ENCODE peak calls at places on chromosomes 5 and 9, in ten cellular contexts. One of them, this sample, is unnamed.

GRCh38 chr5:113447651-113448050 is 12.9 kb upstream of the TSSK1B start:
- DNase-seq in Peyer's patch: no peak
- DNase-seq in lower lobe of right lung: no peak
- DNase-seq in left ventricle myocardium inferior: no peak
- DNase-seq in Calu3: peak
- DNase-seq in breast epithelium: no peak
- DNase-seq in heart right ventricle: no peak
- DNase-seq in HFFc6: peak
- DNase-seq in pancreas: no peak
- DNase-seq in RWPE1: no peak
- DNase-seq in this sample: no peak

GRCh38 chr5:110957934-110958333 is 113.6 kb upstream of the TSLP start:
- DNase-seq in Calu3: no peak
- DNase-seq in heart right ventricle: no peak
- DNase-seq in HFFc6: no peak
- DNase-seq in RWPE1: peak
- DNase-seq in lower lobe of right lung: no peak
- DNase-seq in pancreas: no peak
- DNase-seq in breast epithelium: no peak
- DNase-seq in Peyer's patch: no peak
- DNase-seq in left ventricle myocardium inferior: no peak
- DNase-seq in this sample: no peak

GRCh38 chr5:662751-663435 is 30.3 kb downstream of the TPPP start:
- DNase-seq in lower lobe of right lung: peak
- DNase-seq in Peyer's patch: no peak
- DNase-seq in Calu3: no peak
- DNase-seq in heart right ventricle: no peak
- DNase-seq in HFFc6: no peak
- DNase-seq in pancreas: no peak
- DNase-seq in RWPE1: no peak
- DNase-seq in left ventricle myocardium inferior: peak
- DNase-seq in breast epithelium: peak
- DNase-seq in this sample: no peak

GRCh38 chr5:150144211-150144801 is 11.3 kb downstream of the PDGFRB start:
- DNase-seq in Peyer's patch: no peak
- DNase-seq in left ventricle myocardium inferior: peak
- DNase-seq in heart right ventricle: peak
- DNase-seq in RWPE1: no peak
- DNase-seq in Calu3: no peak
- DNase-seq in HFFc6: peak
- DNase-seq in pancreas: no peak
- DNase-seq in lower lobe of right lung: no peak
- DNase-seq in breast epithelium: no peak
- DNase-seq in this sample: no peak

GRCh38 chr5:61327761-61328753 is 4.0 kb upstream of the ZSWIM6 start:
- DNase-seq in Calu3: no peak
- DNase-seq in left ventricle myocardium inferior: no peak
- DNase-seq in HFFc6: peak
- DNase-seq in Peyer's patch: no peak
- DNase-seq in breast epithelium: no peak
- DNase-seq in lower lobe of right lung: no peak
- DNase-seq in RWPE1: peak
- DNase-seq in pancreas: no peak
- DNase-seq in heart right ventricle: no peak
- DNase-seq in this sample: no peak

GRCh38 chr9:96203867-96204412 is 98.0 kb downstream of the HSD17B3 start:
- DNase-seq in heart right ventricle: no peak
- DNase-seq in Calu3: no peak
- DNase-seq in lower lobe of right lung: no peak
- DNase-seq in Peyer's patch: no peak
- DNase-seq in left ventricle myocardium inferior: peak
- DNase-seq in HFFc6: no peak
- DNase-seq in breast epithelium: no peak
- DNase-seq in pancreas: no peak
- DNase-seq in RWPE1: no peak
- DNase-seq in this sample: no peak

GRCh38 chr9:137021979-137022619 is 5.9 kb downstream of the ABCA2 start:
- DNase-seq in HFFc6: peak
- DNase-seq in heart right ventricle: peak
- DNase-seq in breast epithelium: no peak
- DNase-seq in Calu3: peak
- DNase-seq in lower lobe of right lung: peak
- DNase-seq in Peyer's patch: peak
- DNase-seq in pancreas: no peak
- DNase-seq in left ventricle myocardium inferior: no peak
- DNase-seq in RWPE1: peak
- DNase-seq in this sample: no peak

GRCh38 chr5:42768106-42768504 is 11.5 kb downstream of the CCDC152 start:
- DNase-seq in lower lobe of right lung: no peak
- DNase-seq in HFFc6: no peak
- DNase-seq in breast epithelium: no peak
- DNase-seq in RWPE1: no peak
- DNase-seq in Calu3: no peak
- DNase-seq in pancreas: no peak
- DNase-seq in heart right ventricle: no peak
- DNase-seq in Peyer's patch: no peak
- DNase-seq in left ventricle myocardium inferior: no peak
- DNase-seq in this sample: no peak

GRCh38 chr5:102099766-102100331 is 196.2 kb downstream of the SLCO4C1 start:
- DNase-seq in Peyer's patch: peak
- DNase-seq in pancreas: no peak
- DNase-seq in Calu3: no peak
- DNase-seq in lower lobe of right lung: no peak
- DNase-seq in left ventricle myocardium inferior: no peak
- DNase-seq in breast epithelium: no peak
- DNase-seq in HFFc6: no peak
- DNase-seq in RWPE1: no peak
- DNase-seq in heart right ventricle: no peak
- DNase-seq in this sample: no peak

GRCh38 chr9:14314424-14314928 is 535 bp upstream of the NFIB start:
- DNase-seq in left ventricle myocardium inferior: peak
- DNase-seq in lower lobe of right lung: peak
- DNase-seq in HFFc6: peak
- DNase-seq in Peyer's patch: peak
- DNase-seq in pancreas: peak
- DNase-seq in RWPE1: peak
- DNase-seq in heart right ventricle: peak
- DNase-seq in breast epithelium: peak
- DNase-seq in Calu3: peak
- DNase-seq in this sample: no peak

GRCh38 chr9:14313951-14314423 is at the start of gene NFIB:
- DNase-seq in RWPE1: no peak
- DNase-seq in breast epithelium: no peak
- DNase-seq in Calu3: peak
- DNase-seq in lower lobe of right lung: peak
- DNase-seq in pancreas: peak
- DNase-seq in left ventricle myocardium inferior: peak
- DNase-seq in heart right ventricle: peak
- DNase-seq in HFFc6: no peak
- DNase-seq in Peyer's patch: peak
- DNase-seq in this sample: no peak

GRCh38 chr9:14315754-14316573 is 2.0 kb upstream of the NFIB start:
- DNase-seq in Calu3: peak
- DNase-seq in breast epithelium: no peak
- DNase-seq in left ventricle myocardium inferior: peak
- DNase-seq in HFFc6: no peak
- DNase-seq in RWPE1: no peak
- DNase-seq in lower lobe of right lung: peak
- DNase-seq in Peyer's patch: peak
- DNase-seq in pancreas: peak
- DNase-seq in heart right ventricle: peak
- DNase-seq in this sample: no peak

GRCh38 chr9:14316574-14317304 is 2.8 kb upstream of the NFIB start:
- DNase-seq in pancreas: no peak
- DNase-seq in HFFc6: no peak
- DNase-seq in heart right ventricle: no peak
- DNase-seq in lower lobe of right lung: no peak
- DNase-seq in Calu3: no peak
- DNase-seq in breast epithelium: no peak
- DNase-seq in Peyer's patch: no peak
- DNase-seq in RWPE1: no peak
- DNase-seq in left ventricle myocardium inferior: no peak
- DNase-seq in this sample: no peak

DNA sequence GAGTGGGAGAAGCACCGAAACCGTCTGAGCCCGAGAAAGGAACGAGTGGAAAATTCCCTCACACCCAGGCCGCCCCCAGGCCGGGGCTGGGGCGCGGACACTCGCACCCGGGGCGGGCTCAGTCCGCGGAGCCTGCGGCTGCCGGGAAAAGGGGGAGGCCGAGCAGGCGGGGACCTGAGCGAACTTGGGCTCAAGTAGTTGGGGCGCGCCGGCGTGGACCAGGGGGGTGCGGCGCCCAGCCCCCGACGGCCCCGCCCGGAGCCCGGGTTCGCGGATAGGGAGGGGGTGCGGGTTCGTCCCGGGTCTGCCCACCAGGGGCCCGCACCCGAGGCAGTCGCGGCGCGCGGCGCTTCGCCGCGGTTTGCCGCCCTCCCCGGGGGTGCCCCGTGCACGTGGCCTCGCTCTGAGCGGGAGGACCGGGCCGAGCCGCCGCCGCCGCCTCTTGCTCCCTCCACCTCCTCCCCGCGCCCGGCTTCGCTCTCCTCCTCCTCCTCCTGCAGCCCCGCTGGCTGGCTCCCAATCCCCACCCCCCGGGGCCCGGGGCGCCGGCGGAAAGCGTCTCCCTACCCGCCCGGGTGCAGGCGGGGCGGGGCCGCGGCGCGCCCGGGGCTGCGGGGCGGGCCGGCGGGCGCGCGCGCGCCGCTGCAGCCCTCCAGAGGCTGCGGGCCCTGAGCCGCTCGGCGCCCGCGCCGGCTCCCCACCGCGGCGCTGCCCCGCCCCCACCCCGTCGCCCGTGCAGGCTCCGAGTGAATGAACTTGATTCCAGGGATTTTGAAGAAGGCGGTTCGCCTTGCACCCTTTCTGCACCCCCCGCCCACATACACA is 1.2 kb upstream of the NFIB start:
- DNase-seq in RWPE1: peak
- DNase-seq in HFFc6: no peak
- DNase-seq in heart right ventricle: peak
- DNase-seq in breast epithelium: peak
- DNase-seq in left ventricle myocardium inferior: peak
- DNase-seq in Calu3: peak
- DNase-seq in pancreas: peak
- DNase-seq in Peyer's patch: peak
- DNase-seq in lower lobe of right lung: peak
- DNase-seq in this sample: no peak
- TF ChIP-seq CTCF in RWPE1: no peak
- TF ChIP-seq CTCF in HFFc6: no peak
- TF ChIP-seq CTCF in heart right ventricle: no peak
- TF ChIP-seq CTCF in breast epithelium: peak
- TF ChIP-seq CTCF in left ventricle myocardium inferior: no peak
- TF ChIP-seq CTCF in Calu3: no peak
- TF ChIP-seq CTCF in pancreas: no peak
- TF ChIP-seq CTCF in Peyer's patch: no peak
- TF ChIP-seq CTCF in lower lobe of right lung: no peak
- TF ChIP-seq CTCF in this sample: no peak

DNA sequence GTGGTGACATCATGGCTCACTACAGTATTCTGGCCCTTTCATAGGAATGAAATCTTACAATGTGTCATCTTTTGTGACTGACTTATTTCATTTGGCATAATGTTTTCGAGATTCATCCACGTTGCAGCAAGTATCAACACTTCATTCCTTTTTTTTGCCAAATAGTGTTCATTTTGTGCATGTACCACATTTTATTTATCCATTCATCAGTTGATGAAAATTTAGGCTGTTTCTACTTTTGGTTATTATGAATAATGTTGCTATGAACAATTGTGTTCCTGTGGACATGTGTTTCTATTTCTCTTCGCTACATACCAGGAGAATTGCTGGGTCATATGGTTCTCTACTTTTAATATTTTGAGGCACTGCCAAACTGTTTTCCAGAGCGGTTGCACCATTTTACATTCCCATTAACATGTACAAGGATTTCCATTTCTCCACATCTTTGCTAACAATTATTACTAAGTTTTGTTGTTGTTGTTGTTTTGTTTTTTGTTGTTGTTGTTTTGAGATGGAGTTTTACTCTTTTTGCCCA is 43.5 kb downstream of the RMI1 start:
- DNase-seq in heart right ventricle: no peak
- DNase-seq in HFFc6: no peak
- DNase-seq in pancreas: no peak
- DNase-seq in left ventricle myocardium inferior: no peak
- DNase-seq in breast epithelium: no peak
- DNase-seq in Peyer's patch: no peak
- DNase-seq in RWPE1: no peak
- DNase-seq in lower lobe of right lung: no peak
- DNase-seq in Calu3: no peak
- DNase-seq in this sample: peak
- TF ChIP-seq CTCF in heart right ventricle: no peak
- TF ChIP-seq CTCF in HFFc6: no peak
- TF ChIP-seq CTCF in pancreas: no peak
- TF ChIP-seq CTCF in left ventricle myocardium inferior: no peak
- TF ChIP-seq CTCF in breast epithelium: no peak
- TF ChIP-seq CTCF in Peyer's patch: no peak
- TF ChIP-seq CTCF in RWPE1: no peak
- TF ChIP-seq CTCF in lower lobe of right lung: no peak
- TF ChIP-seq CTCF in Calu3: no peak
- TF ChIP-seq CTCF in this sample: no peak

GRCh38 chr9:87793292-87793691 is 67.4 kb downstream of the CTSL start:
- DNase-seq in Peyer's patch: no peak
- DNase-seq in lower lobe of right lung: no peak
- DNase-seq in Calu3: no peak
- DNase-seq in pancreas: no peak
- DNase-seq in left ventricle myocardium inferior: no peak
- DNase-seq in breast epithelium: no peak
- DNase-seq in RWPE1: peak
- DNase-seq in heart right ventricle: no peak
- DNase-seq in HFFc6: peak
- DNase-seq in this sample: peak
- TF ChIP-seq CTCF in Peyer's patch: no peak
- TF ChIP-seq CTCF in lower lobe of right lung: no peak
- TF ChIP-seq CTCF in Calu3: no peak
- TF ChIP-seq CTCF in pancreas: no peak
- TF ChIP-seq CTCF in left ventricle myocardium inferior: no peak
- TF ChIP-seq CTCF in breast epithelium: no peak
- TF ChIP-seq CTCF in RWPE1: no peak
- TF ChIP-seq CTCF in heart right ventricle: no peak
- TF ChIP-seq CTCF in HFFc6: no peak
- TF ChIP-seq CTCF in this sample: no peak

DNA sequence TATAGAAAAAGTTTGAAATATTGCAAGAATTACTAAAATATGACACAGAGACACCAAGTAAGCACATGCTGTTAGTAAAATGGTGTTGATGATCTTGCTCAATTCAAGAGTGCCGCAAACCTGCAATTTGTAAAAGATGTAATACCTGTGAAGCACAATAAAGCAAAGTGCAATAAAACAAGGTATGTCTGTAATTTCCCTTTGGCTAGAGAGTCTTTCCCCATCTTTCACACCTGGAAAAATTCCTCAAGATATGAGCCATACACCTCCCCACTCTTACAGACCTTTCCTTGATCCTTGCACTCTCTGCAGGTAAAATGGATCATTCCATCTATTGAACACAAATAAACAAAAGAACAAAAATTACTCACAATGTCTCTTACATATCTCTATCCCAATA is 597.8 kb downstream of the EFNA5 start:
- DNase-seq in Calu3: no peak
- DNase-seq in left ventricle myocardium inferior: no peak
- DNase-seq in RWPE1: peak
- DNase-seq in heart right ventricle: no peak
- DNase-seq in breast epithelium: no peak
- DNase-seq in Peyer's patch: no peak
- DNase-seq in HFFc6: no peak
- DNase-seq in lower lobe of right lung: no peak
- DNase-seq in pancreas: no peak
- DNase-seq in this sample: no peak
- TF ChIP-seq CTCF in Calu3: no peak
- TF ChIP-seq CTCF in left ventricle myocardium inferior: no peak
- TF ChIP-seq CTCF in RWPE1: no peak
- TF ChIP-seq CTCF in heart right ventricle: no peak
- TF ChIP-seq CTCF in breast epithelium: no peak
- TF ChIP-seq CTCF in Peyer's patch: no peak
- TF ChIP-seq CTCF in HFFc6: no peak
- TF ChIP-seq CTCF in lower lobe of right lung: no peak
- TF ChIP-seq CTCF in pancreas: no peak
- TF ChIP-seq CTCF in this sample: no peak